ENCODE peak calls at places on chromosome 21, in seven cellular contexts. F is cardiac muscle cell; J is CD8-positive, alpha-beta memory T cell; Y is tibial artery; D is stomach; C is pancreas; M is breast epithelium. P is an unnamed sample.
A peak's percentile ranks its signal among the peaks of the same experiment; 100 is the strongest.

GRCh38 chr21:31124005-31124404 is 85.7 kb upstream of the KRTAP19-8 start:
- DNase-seq in Y (no peak), F (no peak), C (no peak), D (no peak), J (no peak), M (no peak), P (no peak)

GRCh38 chr21:37365657-37366487 is 701 bp upstream of the DYRK1A start:
- DNase-seq in D (peak; percentile 77), M (peak; percentile 69), F (peak; percentile 79), C (peak; percentile 74), J (peak; percentile 76), Y (peak; percentile 84), P (no peak)

GRCh38 chr21:38914531-38915385 is 109.0 kb downstream of the ETS2 start:
- DNase-seq in M (no peak), J (no peak), D (no peak), F (peak; percentile 40), C (no peak), Y (no peak), P (no peak)

GRCh38 chr21:45899317-45900033 is 82.1 kb upstream of the COL6A1 start:
- DNase-seq in C (no peak), Y (no peak), J (no peak), M (no peak), F (no peak), D (no peak), P (no peak)

GRCh38 chr21:15249285-15249993 is 184.6 kb upstream of the NRIP1 start:
- DNase-seq in J (no peak), M (no peak), D (no peak), Y (no peak), C (no peak), F (peak; percentile 38), P (no peak)

GRCh38 chr21:31566611-31567010 is 92.9 kb upstream of the SOD1 start:
- DNase-seq in J (no peak), Y (no peak), F (no peak), C (no peak), M (no peak), D (no peak), P (no peak)

GRCh38 chr21:17900281-17900989 is 81.3 kb upstream of the C21orf91 start:
- DNase-seq in C (no peak), F (no peak), D (no peak), J (no peak), Y (no peak), M (no peak), P (no peak)

GRCh38 chr21:37862536-37862935 is 53.7 kb downstream of the KCNJ6 start:
- DNase-seq in J (no peak), Y (no peak), C (peak; percentile 12), F (peak; percentile 9), D (no peak), M (no peak), P (no peak)

GRCh38 chr21:28133116-28133515 is 859.6 kb downstream of the LTN1 start:
- DNase-seq in F (peak; percentile 43), D (no peak), J (no peak), C (no peak), Y (no peak), M (no peak), P (no peak)

GRCh38 chr21:31397515-31397926 is 53.5 kb upstream of the TIAM1 start:
- DNase-seq in F (peak; percentile 58), Y (no peak), J (no peak), C (no peak), M (no peak), D (no peak), P (no peak)

GRCh38 chr21:14523234-14523633 is 22.9 kb downstream of the SAMSN1 start:
- DNase-seq in F (peak; percentile 10), D (no peak), M (no peak), Y (no peak), J (no peak), C (no peak), P (no peak)

GRCh38 chr21:14119038-14119437 is 91.7 kb downstream of the LIPI start:
- DNase-seq in J (no peak), C (no peak), Y (no peak), F (no peak), M (no peak), D (no peak), P (no peak)

GRCh38 chr21:17476006-17476405 is 36.8 kb upstream of the CXADR start:
- DNase-seq in C (peak; percentile 73), J (no peak), F (no peak), M (no peak), D (peak; percentile 65), Y (no peak), P (no peak)

GRCh38 chr21:37257526-37257966 is 9.6 kb downstream of the VPS26C start:
- DNase-seq in D (no peak), M (no peak), C (no peak), J (no peak), Y (peak; percentile 68), F (peak; percentile 51), P (no peak)

GRCh38 chr21:15241997-15242767 is 177.4 kb upstream of the NRIP1 start:
- DNase-seq in D (no peak), Y (no peak), F (no peak), M (no peak), C (no peak), J (no peak), P (no peak)

GRCh38 chr21:46459356-46460112 is 843 bp downstream of the DIP2A start:
- DNase-seq in M (peak; percentile 27), C (peak; percentile 30), F (peak; percentile 53), D (peak; percentile 62), Y (peak; percentile 77), J (peak; percentile 53), P (no peak)

GRCh38 chr21:30206551-30207251 is 9.2 kb downstream of the CLDN8 start:
- DNase-seq in F (peak; percentile 91), J (no peak), D (no peak), Y (no peak), C (no peak), M (no peak), P (no peak)

GRCh38 chr21:46229133-46229922 is 754 bp upstream of the LSS start:
- DNase-seq in D (no peak), F (no peak), C (peak; percentile 31), M (no peak), J (no peak), Y (no peak), P (no peak)

GRCh38 chr21:31446206-31446900 is 102.3 kb upstream of the TIAM1 start:
- DNase-seq in J (peak; percentile 63), F (no peak), C (no peak), D (no peak), M (no peak), Y (no peak), P (no peak)

GRCh38 chr21:35044770-35045538 is 4.1 kb downstream of the RUNX1 start:
- DNase-seq in D (no peak), C (no peak), F (no peak), J (no peak), M (no peak), Y (no peak), P (no peak)
- H3K27ac ChIP-seq in D (peak overlapping the region; percentile 0), C (no peak overlapping the region), F (no peak overlapping the region), J (peak overlapping the region; percentile 78), M (no peak overlapping the region), Y (no peak overlapping the region), P (no peak overlapping the region)

GRCh38 chr21:22346576-22346975 is 1348.4 kb downstream of the NCAM2 start:
- DNase-seq in D (no peak), J (no peak), M (no peak), C (no peak), Y (no peak), F (no peak), P (no peak)

GRCh38 chr21:22343721-22344120 is 1345.5 kb downstream of the NCAM2 start:
- DNase-seq in F (no peak), Y (no peak), D (no peak), C (no peak), M (no peak), J (no peak), P (no peak)

GRCh38 chr21:22345624-22346023 is 1347.4 kb downstream of the NCAM2 start:
- DNase-seq in Y (no peak), C (no peak), D (no peak), M (no peak), J (no peak), F (no peak), P (no peak)

GRCh38 chr21:22342855-22343254 is 1344.6 kb downstream of the NCAM2 start:
- DNase-seq in F (no peak), D (no peak), M (no peak), Y (no peak), C (peak; percentile 42), J (no peak), P (no peak)

DNA sequence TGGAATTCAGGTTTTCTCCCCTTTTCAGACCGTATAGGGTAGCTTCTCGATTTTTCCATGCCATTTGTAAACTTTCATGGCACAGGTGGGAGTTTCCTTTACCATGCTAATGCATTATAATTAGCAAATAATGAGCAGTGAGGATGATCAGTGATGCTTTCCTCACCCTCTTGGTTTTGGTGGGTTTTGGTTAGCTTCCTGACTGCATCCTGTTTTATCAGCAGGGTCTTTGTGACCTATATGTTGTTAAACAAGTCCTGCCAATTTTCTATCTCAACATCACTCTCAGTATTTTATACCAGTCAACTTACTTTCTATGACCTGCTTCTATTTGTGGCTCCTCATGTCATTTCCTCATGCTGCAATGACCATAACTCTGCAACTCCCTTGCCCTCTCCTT is 1345.1 kb downstream of the NCAM2 start:
- DNase-seq in J (no peak), D (no peak), M (no peak), Y (no peak), F (no peak), C (no peak), P (no peak)
- H3K9me3 ChIP-seq in J (no peaks in the 10 kb centered on the region), D (no peaks in the 10 kb centered on the region), M (peaks cover 7% of the 10 kb centered on the region), Y (no peaks in the 10 kb centered on the region), F (no peaks in the 10 kb centered on the region), C (no peaks in the 10 kb centered on the region), P (no peaks in the 10 kb centered on the region)

DNA sequence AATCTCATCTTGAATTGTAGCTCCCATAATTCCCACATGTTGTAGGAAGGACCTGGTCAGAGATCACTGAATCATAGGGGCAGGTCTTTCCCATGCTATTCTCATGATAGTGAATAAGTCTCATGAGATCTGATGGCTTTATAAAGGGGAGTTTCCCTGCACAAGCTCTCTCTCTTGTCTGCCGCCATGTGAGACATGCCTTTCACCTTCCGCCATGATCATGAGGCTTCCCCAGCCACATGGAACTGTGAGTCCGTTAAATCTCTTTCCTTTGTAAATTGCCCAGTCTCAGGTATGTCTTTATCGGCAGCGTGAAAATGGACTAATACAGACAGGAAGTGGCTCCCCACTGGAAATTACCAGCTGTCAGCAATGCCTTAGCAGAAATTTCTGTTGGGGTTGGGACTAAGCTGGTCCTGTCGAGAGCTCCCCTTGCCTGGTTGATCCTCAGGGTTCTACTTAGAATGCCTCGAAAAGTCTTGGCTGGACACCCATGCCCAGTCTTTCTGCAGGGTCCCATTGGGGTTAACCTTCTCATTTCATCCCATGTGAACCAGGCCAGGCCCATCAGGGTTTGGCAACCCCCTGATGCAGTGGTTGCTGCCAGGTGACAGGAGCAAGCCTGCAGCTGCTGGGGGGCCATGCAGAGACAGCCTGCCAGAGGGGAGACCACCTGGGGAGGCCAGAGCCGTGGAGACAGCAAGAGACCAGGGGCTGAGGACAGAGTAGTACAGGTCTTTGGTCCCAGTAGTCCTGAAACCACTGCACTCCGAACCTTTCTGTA is 2.8 kb upstream of the ABCG1 start:
- DNase-seq in J (no peak), M (no peak), C (no peak), Y (peak; percentile 51), D (peak; percentile 11), F (no peak), P (no peak)
- H3K4me3 ChIP-seq in J (no peak overlapping the region), M (no peak overlapping the region), C (no peak overlapping the region), Y (no peak overlapping the region), D (no peak overlapping the region), F (no peak overlapping the region), P (no peak overlapping the region)

DNA sequence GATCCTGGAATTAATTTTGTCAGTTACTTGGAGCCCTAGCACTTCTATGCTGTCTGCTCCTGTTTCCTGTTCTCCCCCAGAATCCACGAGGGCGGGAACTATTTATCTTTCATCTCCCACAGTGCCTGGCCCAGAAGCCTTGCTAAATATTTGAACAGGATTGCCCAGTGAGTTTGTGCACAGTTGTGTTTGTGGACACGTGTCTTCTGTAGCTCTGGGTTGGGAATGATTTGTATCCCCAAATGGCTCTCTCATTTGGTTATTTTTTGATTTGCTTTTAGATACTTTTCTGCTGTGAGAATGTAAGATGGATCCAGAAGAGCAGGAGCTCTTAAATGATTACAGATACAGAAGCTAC is 7.8 kb downstream of the DOP1B start:
- DNase-seq in F (peak; percentile 25), M (no peak), Y (no peak), J (no peak), C (peak; percentile 45), D (peak; percentile 67), P (no peak)
- H3K27ac ChIP-seq in F (no peak overlapping the region), M (no peak overlapping the region), Y (no peak overlapping the region), J (no peak overlapping the region), C (no peak overlapping the region), D (peak overlapping the region; percentile 76), P (no peak overlapping the region)

P was measured in thoracic aorta.